ENCODE peak calls at places on chromosomes 7 and 10, in six cellular contexts. A is cardiac muscle cell, L is WERI-Rb-1, K is esophagus squamous epithelium, Y is Panc1, J is body of pancreas. M is an unnamed sample.

GRCh38 chr10:50431791-50432190 is 180.5 kb upstream of the ASAH2 start:
- DNase-seq in A (no peak), L (no peak), K (no peak), Y (no peak), J (no peak), M (peak; percentile 61)

GRCh38 chr10:19788075-19788686 is 28.1 kb upstream of the PLXDC2 start:
- DNase-seq in A (peak; percentile 63), L (peak; percentile 8), K (no peak), Y (peak; percentile 25), J (peak; percentile 52), M (peak; percentile 75)

GRCh38 chr7:119943932-119944600 is 328.9 kb upstream of the KCND2 start:
- DNase-seq in A (no peak), L (no peak), K (no peak), Y (no peak), J (no peak), M (no peak)

GRCh38 chr10:118139321-118139720 is 92.6 kb upstream of the RAB11FIP2 start:
- DNase-seq in A (no peak), L (no peak), K (no peak), Y (no peak), J (no peak), M (no peak)

GRCh38 chr10:44787480-44788075 is 123.6 kb upstream of the TMEM72 start:
- DNase-seq in A (no peak), L (no peak), K (no peak), Y (no peak), J (no peak), M (no peak)

GRCh38 chr7:53602817-53603418 is 567.5 kb downstream of the POM121L12 start:
- DNase-seq in A (no peak), L (no peak), K (no peak), Y (no peak), J (no peak), M (no peak)

GRCh38 chr7:101602484-101603241 is 26.4 kb downstream of the MYL10 start:
- DNase-seq in A (peak; percentile 91), L (peak; percentile 89), K (no peak), Y (peak; percentile 52), J (peak; percentile 80), M (peak; percentile 60)

GRCh38 chr10:79046991-79047874 is 21.5 kb upstream of the ZMIZ1 start:
- DNase-seq in A (peak; percentile 44), L (no peak), K (no peak), Y (no peak), J (no peak), M (no peak)

GRCh38 chr10:124376411-124376810 is 42.3 kb downstream of the OAT start:
- DNase-seq in A (no peak), L (no peak), K (no peak), Y (no peak), J (no peak), M (no peak)

GRCh38 chr7:113283861-113284260 is 165.5 kb upstream of the SMIM30 start:
- DNase-seq in A (no peak), L (no peak), K (no peak), Y (no peak), J (no peak), M (peak; percentile 39)

GRCh38 chr7:136086712-136087111 is 109.6 kb upstream of the MTPN start:
- DNase-seq in A (peak; percentile 71), L (no peak), K (no peak), Y (peak; percentile 30), J (peak; percentile 79), M (peak; percentile 93)

GRCh38 chr7:69342154-69342884 is 256.0 kb upstream of the AUTS2 start:
- DNase-seq in A (no peak), L (no peak), K (no peak), Y (no peak), J (no peak), M (no peak)

GRCh38 chr7:112594397-112594796 is 113.6 kb downstream of the LSMEM1 start:
- DNase-seq in A (no peak), L (no peak), K (no peak), Y (no peak), J (no peak), M (peak; percentile 68)

GRCh38 chr7:110317699-110318265 is 773.1 kb upstream of the LRRN3 start:
- DNase-seq in A (no peak), L (no peak), K (no peak), Y (no peak), J (no peak), M (peak; percentile 79)

GRCh38 chr7:55438765-55439525 is 73.8 kb downstream of the LANCL2 start:
- DNase-seq in A (no peak), L (peak; percentile 23), K (no peak), Y (no peak), J (peak; percentile 36), M (peak; percentile 48)

GRCh38 chr7:73770002-73770859 is at the start of gene CLDN3:
- DNase-seq in A (peak; percentile 76), L (peak; percentile 87), K (no peak), Y (no peak), J (peak; percentile 99), M (no peak)

GRCh38 chr7:152859781-152860191 is 100.2 kb downstream of the ACTR3B start:
- DNase-seq in A (no peak), L (peak; percentile 22), K (no peak), Y (no peak), J (no peak), M (no peak)

GRCh38 chr10:110765513-110766375 is 106.0 kb upstream of the PDCD4 start:
- DNase-seq in A (no peak), L (no peak), K (no peak), Y (peak; percentile 8), J (no peak), M (peak; percentile 30)

GRCh38 chr7:134420509-134421125 is 38.3 kb downstream of the AKR1B1 start:
- DNase-seq in A (peak; percentile 54), L (peak; percentile 68), K (no peak), Y (peak; percentile 47), J (peak; percentile 69), M (peak; percentile 40)

GRCh38 chr7:90459888-90460287 is 9.6 kb upstream of the PTTG1IP2 start:
- DNase-seq in A (no peak), L (no peak), K (no peak), Y (no peak), J (no peak), M (no peak)

GRCh38 chr7:117793496-117793895 is 79.7 kb downstream of the CTTNBP2 start:
- DNase-seq in A (no peak), L (no peak), K (no peak), Y (no peak), J (no peak), M (no peak)

GRCh38 chr10:116918583-116918982 is 69.3 kb downstream of the ENO4 start:
- DNase-seq in A (no peak), L (no peak), K (no peak), Y (no peak), J (no peak), M (no peak)

GRCh38 chr7:81884817-81885216 is 115.0 kb upstream of the HGF start:
- DNase-seq in A (no peak), L (no peak), K (no peak), Y (no peak), J (no peak), M (no peak)

GRCh38 chr7:49980414-49980813 is 112.6 kb downstream of the ZPBP start:
- DNase-seq in A (no peak), L (no peak), K (no peak), Y (no peak), J (no peak), M (no peak)

GRCh38 chr7:99762680-99763327 is 21.2 kb downstream of the CYP3A4 start:
- DNase-seq in A (no peak), L (no peak), K (no peak), Y (no peak), J (no peak), M (peak; percentile 74)

GRCh38 chr10:123427386-123427785 is 238.8 kb upstream of the GPR26 start:
- DNase-seq in A (no peak), L (no peak), K (no peak), Y (no peak), J (no peak), M (no peak)

GRCh38 chr10:99432047-99432446 is 1.6 kb upstream of the GOT1 start:
- DNase-seq in A (no peak), L (no peak), K (no peak), Y (no peak), J (no peak), M (no peak)
- H3K4me3 ChIP-seq in A (peak overlapping the region; percentile 90), L (no peak overlapping the region), K (peak overlapping the region; percentile 92), Y (peak overlapping the region; percentile 90), J (no peak overlapping the region), M (no peak overlapping the region)

GRCh38 chr7:145169908-145170307 is 334.1 kb upstream of the TPK1 start:
- DNase-seq in A (peak; percentile 26), L (no peak), K (no peak), Y (no peak), J (no peak), M (no peak)
- TF ChIP-seq CTCF in A (no peak), L (no peak), K (no peak), Y (peak; percentile 22), J (no peak), M (no peak)

DNA sequence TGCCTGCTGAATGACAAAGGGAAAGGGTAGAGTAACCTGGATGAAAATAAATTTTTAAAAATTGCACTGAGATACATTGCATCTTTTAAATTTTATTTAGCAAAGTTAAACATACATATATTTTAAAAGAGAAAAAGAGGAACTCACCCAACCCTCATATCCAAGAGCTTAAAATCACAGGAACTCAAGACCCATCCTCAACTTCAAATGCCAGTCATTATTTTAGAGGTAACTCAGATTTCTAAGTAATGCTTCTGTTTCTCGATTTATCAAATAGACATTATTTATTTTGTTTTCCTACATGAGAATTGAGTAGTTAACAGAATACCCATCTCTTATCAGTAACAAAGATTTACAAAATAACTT is 32.4 kb upstream of the KMT2E start:
- DNase-seq in A (no peak), L (no peak), K (no peak), Y (no peak), J (no peak), M (no peak)
- H3K4me3 ChIP-seq in A (peak overlapping the region; percentile 3), L (no peak overlapping the region), K (no peak overlapping the region), Y (no peak overlapping the region), J (no peak overlapping the region), M (no peak overlapping the region)

GRCh38 chr7:106776618-106777347 is 88.3 kb upstream of the PIK3CG start:
- DNase-seq in A (no peak), L (no peak), K (no peak), Y (no peak), J (no peak), M (no peak)

GRCh38 chr7:106777666-106778299 is 87.3 kb upstream of the PIK3CG start:
- DNase-seq in A (no peak), L (no peak), K (no peak), Y (no peak), J (no peak), M (no peak)

GRCh38 chr7:106775552-106775936 is 89.5 kb upstream of the PIK3CG start:
- DNase-seq in A (no peak), L (no peak), K (no peak), Y (peak; percentile 93), J (no peak), M (peak; percentile 85)

GRCh38 chr7:106774768-106775551 is 90.1 kb upstream of the PIK3CG start:
- DNase-seq in A (no peak), L (no peak), K (no peak), Y (no peak), J (no peak), M (peak; percentile 64)

DNA sequence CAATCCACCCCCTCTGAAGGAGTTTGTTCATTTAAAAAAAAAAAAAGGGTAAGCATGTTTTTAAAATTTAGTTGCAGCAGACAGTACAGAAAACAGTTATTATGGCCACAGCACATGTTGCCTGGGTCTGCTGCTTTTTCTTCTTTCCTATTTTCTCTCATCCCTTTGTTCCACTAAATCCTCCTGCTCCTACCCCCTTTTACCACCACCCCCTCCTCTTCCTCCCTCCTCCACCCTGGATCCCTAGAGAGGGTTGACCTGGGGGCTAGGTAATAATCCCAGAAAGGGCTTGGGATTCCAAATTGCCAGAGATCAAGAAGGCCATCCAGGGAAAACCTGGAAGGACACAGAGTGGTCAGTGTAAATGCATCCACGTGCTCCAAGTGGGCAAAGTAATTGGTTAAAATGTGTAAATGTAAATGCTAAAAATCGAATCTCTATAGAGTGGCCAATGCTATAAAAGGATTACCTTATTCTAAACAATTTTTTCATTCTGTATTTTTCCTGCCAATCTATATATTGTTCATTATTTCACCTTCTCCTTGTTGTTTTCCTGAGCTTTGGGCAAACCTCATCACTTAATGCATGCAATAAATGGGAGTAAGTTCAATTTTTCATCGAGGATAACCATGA is 89.0 kb upstream of the PIK3CG start:
- DNase-seq in A (no peak), L (no peak), K (no peak), Y (no peak), J (no peak), M (no peak)
- TF ChIP-seq CTCF in A (no peak), L (no peak), K (no peak), Y (no peak), J (no peak), M (no peak)